ENCODE peak calls at places on chromosomes 6 and 20, in nine cellular contexts. O is psoas muscle; G is stimulated activated CD4-positive, alpha-beta T cell treated with anti-CD3 and anti-CD28 coated beads, Interleukin-4, amount 100 ng/mL, for 4 hours; W is NCI-H1105; X is activated naive CD8-positive, alpha-beta T cell treated with anti-CD3 and anti-CD28 coated beads for 36 hours; Y is uterus; T is COLO829; B is mesothelial cell of epicardium; Z is NCI-H146. J is an unnamed sample.

GRCh38 chr6:41080623-41081022 is 7.8 kb downstream of the NFYA start:
- DNase-seq in T (no peak), X (no peak), Y (no peak), Z (no peak), W (no peak), G (no peak), B (no peak), O (no peak), J (no peak)

GRCh38 chr6:146909376-146909775 is 294.8 kb upstream of the STXBP5 start:
- DNase-seq in X (no peak), Y (no peak), Z (no peak), W (no peak), B (no peak), G (no peak), T (no peak), O (no peak), J (no peak)

GRCh38 chr20:297925-298754 is 770 bp downstream of the ZCCHC3 start:
- DNase-seq in O (peak), T (peak), Z (peak), Y (peak), G (peak), B (no peak), X (peak), W (peak), J (peak)

GRCh38 chr6:125714431-125715090 is 34.9 kb upstream of the HEY2 start:
- DNase-seq in X (peak), Y (no peak), G (no peak), W (peak), T (no peak), B (no peak), O (no peak), Z (peak), J (no peak)

GRCh38 chr6:4359108-4359710 is 223.8 kb upstream of the ECI2 start:
- DNase-seq in Z (no peak), O (no peak), Y (no peak), T (no peak), B (no peak), G (no peak), X (no peak), W (no peak), J (no peak)

GRCh38 chr6:159170999-159171712 is 2.0 kb downstream of the FNDC1 start:
- DNase-seq in T (no peak), Y (peak), B (no peak), Z (no peak), O (peak), X (no peak), W (no peak), G (no peak), J (peak)

GRCh38 chr20:38346247-38346651 is at the start of gene LBP:
- DNase-seq in Z (no peak), T (no peak), G (no peak), W (no peak), B (no peak), X (no peak), O (peak), Y (no peak), J (no peak)

GRCh38 chr6:123962508-123962907 is 158.8 kb downstream of the NKAIN2 start:
- DNase-seq in X (no peak), W (peak), T (no peak), Z (peak), O (no peak), Y (no peak), B (no peak), G (no peak), J (no peak)

J was measured in HFFc6.